ENCODE peak calls at places on chromosomes 1 and 21, in six cellular contexts. One of them, this sample, is unnamed.

GRCh38 chr1:201480231-201481003 is 11.4 kb upstream of the PHLDA3 start:
- DNase-seq in RPMI7951: peak
- DNase-seq in activated CD8-positive, alpha-beta memory T cell treated with anti-CD3 and anti-CD28 coated beads, Interleukin-2, amount 50 U/mL, for 48 hours: peak
- DNase-seq in EH: peak
- DNase-seq in HuH-7: peak
- DNase-seq in stimulated activated naive B cell treated with anti-CD40 and anti-IgM and Interleukin-4, amounts not matched to agents 10 μg/mL and 1 μg/mL and 100 μg/mL, for 72 hours: peak
- DNase-seq in this sample: peak

GRCh38 chr1:2020310-2020655 is 1.1 kb downstream of the GABRD start:
- DNase-seq in RPMI7951: no peak
- DNase-seq in activated CD8-positive, alpha-beta memory T cell treated with anti-CD3 and anti-CD28 coated beads, Interleukin-2, amount 50 U/mL, for 48 hours: no peak
- DNase-seq in EH: no peak
- DNase-seq in HuH-7: no peak
- DNase-seq in stimulated activated naive B cell treated with anti-CD40 and anti-IgM and Interleukin-4, amounts not matched to agents 10 μg/mL and 1 μg/mL and 100 μg/mL, for 72 hours: no peak
- DNase-seq in this sample: no peak

GRCh38 chr21:15031790-15032357 is 32.9 kb downstream of the NRIP1 start:
- DNase-seq in RPMI7951: no peak
- DNase-seq in activated CD8-positive, alpha-beta memory T cell treated with anti-CD3 and anti-CD28 coated beads, Interleukin-2, amount 50 U/mL, for 48 hours: no peak
- DNase-seq in EH: peak
- DNase-seq in HuH-7: no peak
- DNase-seq in stimulated activated naive B cell treated with anti-CD40 and anti-IgM and Interleukin-4, amounts not matched to agents 10 μg/mL and 1 μg/mL and 100 μg/mL, for 72 hours: no peak
- DNase-seq in this sample: no peak

GRCh38 chr1:26696645-26697440 is 1.0 kb downstream of the ARID1A start:
- DNase-seq in RPMI7951: no peak
- DNase-seq in activated CD8-positive, alpha-beta memory T cell treated with anti-CD3 and anti-CD28 coated beads, Interleukin-2, amount 50 U/mL, for 48 hours: peak
- DNase-seq in EH: peak
- DNase-seq in HuH-7: no peak
- DNase-seq in stimulated activated naive B cell treated with anti-CD40 and anti-IgM and Interleukin-4, amounts not matched to agents 10 μg/mL and 1 μg/mL and 100 μg/mL, for 72 hours: peak
- DNase-seq in this sample: no peak

GRCh38 chr1:110361856-110362255 is 22.7 kb downstream of the RBM15 start:
- DNase-seq in RPMI7951: no peak
- DNase-seq in activated CD8-positive, alpha-beta memory T cell treated with anti-CD3 and anti-CD28 coated beads, Interleukin-2, amount 50 U/mL, for 48 hours: no peak
- DNase-seq in EH: no peak
- DNase-seq in HuH-7: no peak
- DNase-seq in stimulated activated naive B cell treated with anti-CD40 and anti-IgM and Interleukin-4, amounts not matched to agents 10 μg/mL and 1 μg/mL and 100 μg/mL, for 72 hours: no peak
- DNase-seq in this sample: no peak

GRCh38 chr1:201255470-201256362 is 27.6 kb upstream of the PKP1 start:
- DNase-seq in RPMI7951: no peak
- DNase-seq in activated CD8-positive, alpha-beta memory T cell treated with anti-CD3 and anti-CD28 coated beads, Interleukin-2, amount 50 U/mL, for 48 hours: peak
- DNase-seq in EH: no peak
- DNase-seq in HuH-7: no peak
- DNase-seq in stimulated activated naive B cell treated with anti-CD40 and anti-IgM and Interleukin-4, amounts not matched to agents 10 μg/mL and 1 μg/mL and 100 μg/mL, for 72 hours: no peak
- DNase-seq in this sample: no peak

GRCh38 chr1:156081174-156082110 is 823 bp downstream of the MEX3A start:
- DNase-seq in RPMI7951: no peak
- DNase-seq in activated CD8-positive, alpha-beta memory T cell treated with anti-CD3 and anti-CD28 coated beads, Interleukin-2, amount 50 U/mL, for 48 hours: no peak
- DNase-seq in EH: peak
- DNase-seq in HuH-7: no peak
- DNase-seq in stimulated activated naive B cell treated with anti-CD40 and anti-IgM and Interleukin-4, amounts not matched to agents 10 μg/mL and 1 μg/mL and 100 μg/mL, for 72 hours: no peak
- DNase-seq in this sample: peak

GRCh38 chr1:89873757-89874156 is 52.9 kb downstream of the LRRC8D start:
- DNase-seq in RPMI7951: peak
- DNase-seq in activated CD8-positive, alpha-beta memory T cell treated with anti-CD3 and anti-CD28 coated beads, Interleukin-2, amount 50 U/mL, for 48 hours: no peak
- DNase-seq in EH: peak
- DNase-seq in HuH-7: no peak
- DNase-seq in stimulated activated naive B cell treated with anti-CD40 and anti-IgM and Interleukin-4, amounts not matched to agents 10 μg/mL and 1 μg/mL and 100 μg/mL, for 72 hours: no peak
- DNase-seq in this sample: no peak

GRCh38 chr1:4965346-4965726 is 310.9 kb downstream of the AJAP1 start:
- DNase-seq in RPMI7951: no peak
- DNase-seq in activated CD8-positive, alpha-beta memory T cell treated with anti-CD3 and anti-CD28 coated beads, Interleukin-2, amount 50 U/mL, for 48 hours: no peak
- DNase-seq in EH: no peak
- DNase-seq in HuH-7: no peak
- DNase-seq in stimulated activated naive B cell treated with anti-CD40 and anti-IgM and Interleukin-4, amounts not matched to agents 10 μg/mL and 1 μg/mL and 100 μg/mL, for 72 hours: no peak
- DNase-seq in this sample: peak

GRCh38 chr1:31633117-31633516 is 11.6 kb downstream of the PEF1 start:
- DNase-seq in RPMI7951: no peak
- DNase-seq in activated CD8-positive, alpha-beta memory T cell treated with anti-CD3 and anti-CD28 coated beads, Interleukin-2, amount 50 U/mL, for 48 hours: no peak
- DNase-seq in EH: peak
- DNase-seq in HuH-7: peak
- DNase-seq in stimulated activated naive B cell treated with anti-CD40 and anti-IgM and Interleukin-4, amounts not matched to agents 10 μg/mL and 1 μg/mL and 100 μg/mL, for 72 hours: no peak
- DNase-seq in this sample: peak

GRCh38 chr1:196002906-196003305 is 605.3 kb downstream of the KCNT2 start:
- DNase-seq in RPMI7951: no peak
- DNase-seq in activated CD8-positive, alpha-beta memory T cell treated with anti-CD3 and anti-CD28 coated beads, Interleukin-2, amount 50 U/mL, for 48 hours: no peak
- DNase-seq in EH: peak
- DNase-seq in HuH-7: no peak
- DNase-seq in stimulated activated naive B cell treated with anti-CD40 and anti-IgM and Interleukin-4, amounts not matched to agents 10 μg/mL and 1 μg/mL and 100 μg/mL, for 72 hours: no peak
- DNase-seq in this sample: no peak

GRCh38 chr1:93042134-93042821 is 36.8 kb upstream of the MTF2 start:
- DNase-seq in RPMI7951: peak
- DNase-seq in activated CD8-positive, alpha-beta memory T cell treated with anti-CD3 and anti-CD28 coated beads, Interleukin-2, amount 50 U/mL, for 48 hours: no peak
- DNase-seq in EH: peak
- DNase-seq in HuH-7: no peak
- DNase-seq in stimulated activated naive B cell treated with anti-CD40 and anti-IgM and Interleukin-4, amounts not matched to agents 10 μg/mL and 1 μg/mL and 100 μg/mL, for 72 hours: no peak
- DNase-seq in this sample: no peak

GRCh38 chr1:208569181-208569580 is 325.0 kb upstream of the PLXNA2 start:
- DNase-seq in RPMI7951: no peak
- DNase-seq in activated CD8-positive, alpha-beta memory T cell treated with anti-CD3 and anti-CD28 coated beads, Interleukin-2, amount 50 U/mL, for 48 hours: no peak
- DNase-seq in EH: no peak
- DNase-seq in HuH-7: no peak
- DNase-seq in stimulated activated naive B cell treated with anti-CD40 and anti-IgM and Interleukin-4, amounts not matched to agents 10 μg/mL and 1 μg/mL and 100 μg/mL, for 72 hours: no peak
- DNase-seq in this sample: no peak

GRCh38 chr1:23449918-23450317 is 25.4 kb upstream of the TCEA3 start:
- DNase-seq in RPMI7951: no peak
- DNase-seq in activated CD8-positive, alpha-beta memory T cell treated with anti-CD3 and anti-CD28 coated beads, Interleukin-2, amount 50 U/mL, for 48 hours: no peak
- DNase-seq in EH: peak
- DNase-seq in HuH-7: no peak
- DNase-seq in stimulated activated naive B cell treated with anti-CD40 and anti-IgM and Interleukin-4, amounts not matched to agents 10 μg/mL and 1 μg/mL and 100 μg/mL, for 72 hours: no peak
- DNase-seq in this sample: no peak

GRCh38 chr1:244897476-244898254 is 33.3 kb upstream of the HNRNPU start:
- DNase-seq in RPMI7951: no peak
- DNase-seq in activated CD8-positive, alpha-beta memory T cell treated with anti-CD3 and anti-CD28 coated beads, Interleukin-2, amount 50 U/mL, for 48 hours: no peak
- DNase-seq in EH: no peak
- DNase-seq in HuH-7: no peak
- DNase-seq in stimulated activated naive B cell treated with anti-CD40 and anti-IgM and Interleukin-4, amounts not matched to agents 10 μg/mL and 1 μg/mL and 100 μg/mL, for 72 hours: no peak
- DNase-seq in this sample: no peak

GRCh38 chr1:27001570-27002360 is 8.3 kb downstream of the TRNP1 start:
- DNase-seq in RPMI7951: peak
- DNase-seq in activated CD8-positive, alpha-beta memory T cell treated with anti-CD3 and anti-CD28 coated beads, Interleukin-2, amount 50 U/mL, for 48 hours: no peak
- DNase-seq in EH: peak
- DNase-seq in HuH-7: no peak
- DNase-seq in stimulated activated naive B cell treated with anti-CD40 and anti-IgM and Interleukin-4, amounts not matched to agents 10 μg/mL and 1 μg/mL and 100 μg/mL, for 72 hours: peak
- DNase-seq in this sample: no peak

GRCh38 chr1:18320051-18320450 is 160.7 kb upstream of the KLHDC7A start:
- DNase-seq in RPMI7951: no peak
- DNase-seq in activated CD8-positive, alpha-beta memory T cell treated with anti-CD3 and anti-CD28 coated beads, Interleukin-2, amount 50 U/mL, for 48 hours: no peak
- DNase-seq in EH: no peak
- DNase-seq in HuH-7: no peak
- DNase-seq in stimulated activated naive B cell treated with anti-CD40 and anti-IgM and Interleukin-4, amounts not matched to agents 10 μg/mL and 1 μg/mL and 100 μg/mL, for 72 hours: no peak
- DNase-seq in this sample: no peak

GRCh38 chr1:111052246-111052645 is 87.6 kb downstream of the DRAM2 start:
- DNase-seq in RPMI7951: no peak
- DNase-seq in activated CD8-positive, alpha-beta memory T cell treated with anti-CD3 and anti-CD28 coated beads, Interleukin-2, amount 50 U/mL, for 48 hours: no peak
- DNase-seq in EH: peak
- DNase-seq in HuH-7: no peak
- DNase-seq in stimulated activated naive B cell treated with anti-CD40 and anti-IgM and Interleukin-4, amounts not matched to agents 10 μg/mL and 1 μg/mL and 100 μg/mL, for 72 hours: no peak
- DNase-seq in this sample: no peak

GRCh38 chr1:34286547-34286946 is 109.8 kb downstream of the C1orf94 start:
- DNase-seq in RPMI7951: no peak
- DNase-seq in activated CD8-positive, alpha-beta memory T cell treated with anti-CD3 and anti-CD28 coated beads, Interleukin-2, amount 50 U/mL, for 48 hours: no peak
- DNase-seq in EH: no peak
- DNase-seq in HuH-7: no peak
- DNase-seq in stimulated activated naive B cell treated with anti-CD40 and anti-IgM and Interleukin-4, amounts not matched to agents 10 μg/mL and 1 μg/mL and 100 μg/mL, for 72 hours: no peak
- DNase-seq in this sample: no peak

GRCh38 chr21:18155508-18156193 is 89.0 kb upstream of the CHODL start:
- DNase-seq in RPMI7951: peak
- DNase-seq in activated CD8-positive, alpha-beta memory T cell treated with anti-CD3 and anti-CD28 coated beads, Interleukin-2, amount 50 U/mL, for 48 hours: no peak
- DNase-seq in EH: no peak
- DNase-seq in HuH-7: no peak
- DNase-seq in stimulated activated naive B cell treated with anti-CD40 and anti-IgM and Interleukin-4, amounts not matched to agents 10 μg/mL and 1 μg/mL and 100 μg/mL, for 72 hours: no peak
- DNase-seq in this sample: peak

GRCh38 chr1:95197616-95198252 is 36.3 kb upstream of the RWDD3 start:
- DNase-seq in RPMI7951: peak
- DNase-seq in activated CD8-positive, alpha-beta memory T cell treated with anti-CD3 and anti-CD28 coated beads, Interleukin-2, amount 50 U/mL, for 48 hours: no peak
- DNase-seq in EH: peak
- DNase-seq in HuH-7: no peak
- DNase-seq in stimulated activated naive B cell treated with anti-CD40 and anti-IgM and Interleukin-4, amounts not matched to agents 10 μg/mL and 1 μg/mL and 100 μg/mL, for 72 hours: no peak
- DNase-seq in this sample: no peak

GRCh38 chr1:21346304-21347071 is 56.2 kb upstream of the ECE1 start:
- DNase-seq in RPMI7951: no peak
- DNase-seq in activated CD8-positive, alpha-beta memory T cell treated with anti-CD3 and anti-CD28 coated beads, Interleukin-2, amount 50 U/mL, for 48 hours: no peak
- DNase-seq in EH: no peak
- DNase-seq in HuH-7: no peak
- DNase-seq in stimulated activated naive B cell treated with anti-CD40 and anti-IgM and Interleukin-4, amounts not matched to agents 10 μg/mL and 1 μg/mL and 100 μg/mL, for 72 hours: no peak
- DNase-seq in this sample: no peak

GRCh38 chr1:110927484-110928075 is 36.1 kb downstream of the LRIF1 start:
- DNase-seq in RPMI7951: peak
- DNase-seq in activated CD8-positive, alpha-beta memory T cell treated with anti-CD3 and anti-CD28 coated beads, Interleukin-2, amount 50 U/mL, for 48 hours: no peak
- DNase-seq in EH: peak
- DNase-seq in HuH-7: no peak
- DNase-seq in stimulated activated naive B cell treated with anti-CD40 and anti-IgM and Interleukin-4, amounts not matched to agents 10 μg/mL and 1 μg/mL and 100 μg/mL, for 72 hours: no peak
- DNase-seq in this sample: peak

GRCh38 chr1:40049745-40050144 is 9.2 kb downstream of the CAP1 start:
- DNase-seq in RPMI7951: no peak
- DNase-seq in activated CD8-positive, alpha-beta memory T cell treated with anti-CD3 and anti-CD28 coated beads, Interleukin-2, amount 50 U/mL, for 48 hours: no peak
- DNase-seq in EH: peak
- DNase-seq in HuH-7: no peak
- DNase-seq in stimulated activated naive B cell treated with anti-CD40 and anti-IgM and Interleukin-4, amounts not matched to agents 10 μg/mL and 1 μg/mL and 100 μg/mL, for 72 hours: no peak
- DNase-seq in this sample: no peak

GRCh38 chr1:79896136-79896535 is 889.6 kb upstream of the ADGRL4 start:
- DNase-seq in RPMI7951: no peak
- DNase-seq in activated CD8-positive, alpha-beta memory T cell treated with anti-CD3 and anti-CD28 coated beads, Interleukin-2, amount 50 U/mL, for 48 hours: no peak
- DNase-seq in EH: no peak
- DNase-seq in HuH-7: no peak
- DNase-seq in stimulated activated naive B cell treated with anti-CD40 and anti-IgM and Interleukin-4, amounts not matched to agents 10 μg/mL and 1 μg/mL and 100 μg/mL, for 72 hours: no peak
- DNase-seq in this sample: no peak

GRCh38 chr1:53321366-53321765 is 6.5 kb downstream of the LRP8 start:
- DNase-seq in RPMI7951: no peak
- DNase-seq in activated CD8-positive, alpha-beta memory T cell treated with anti-CD3 and anti-CD28 coated beads, Interleukin-2, amount 50 U/mL, for 48 hours: no peak
- DNase-seq in EH: no peak
- DNase-seq in HuH-7: peak
- DNase-seq in stimulated activated naive B cell treated with anti-CD40 and anti-IgM and Interleukin-4, amounts not matched to agents 10 μg/mL and 1 μg/mL and 100 μg/mL, for 72 hours: no peak
- DNase-seq in this sample: peak

GRCh38 chr1:207076181-207076949 is 12.3 kb upstream of the C4BPB start:
- DNase-seq in RPMI7951: no peak
- DNase-seq in activated CD8-positive, alpha-beta memory T cell treated with anti-CD3 and anti-CD28 coated beads, Interleukin-2, amount 50 U/mL, for 48 hours: no peak
- DNase-seq in EH: peak
- DNase-seq in HuH-7: no peak
- DNase-seq in stimulated activated naive B cell treated with anti-CD40 and anti-IgM and Interleukin-4, amounts not matched to agents 10 μg/mL and 1 μg/mL and 100 μg/mL, for 72 hours: no peak
- DNase-seq in this sample: no peak

GRCh38 chr1:7554343-7555270 is 216.5 kb upstream of the VAMP3 start:
- DNase-seq in RPMI7951: peak
- DNase-seq in activated CD8-positive, alpha-beta memory T cell treated with anti-CD3 and anti-CD28 coated beads, Interleukin-2, amount 50 U/mL, for 48 hours: no peak
- DNase-seq in EH: no peak
- DNase-seq in HuH-7: no peak
- DNase-seq in stimulated activated naive B cell treated with anti-CD40 and anti-IgM and Interleukin-4, amounts not matched to agents 10 μg/mL and 1 μg/mL and 100 μg/mL, for 72 hours: no peak
- DNase-seq in this sample: no peak

GRCh38 chr1:33327587-33328325 is 6.9 kb upstream of the A3GALT2 start:
- DNase-seq in RPMI7951: peak
- DNase-seq in activated CD8-positive, alpha-beta memory T cell treated with anti-CD3 and anti-CD28 coated beads, Interleukin-2, amount 50 U/mL, for 48 hours: no peak
- DNase-seq in EH: peak
- DNase-seq in HuH-7: no peak
- DNase-seq in stimulated activated naive B cell treated with anti-CD40 and anti-IgM and Interleukin-4, amounts not matched to agents 10 μg/mL and 1 μg/mL and 100 μg/mL, for 72 hours: no peak
- DNase-seq in this sample: no peak

GRCh38 chr1:147556643-147557042 is 15.3 kb downstream of the BCL9 start:
- DNase-seq in RPMI7951: no peak
- DNase-seq in activated CD8-positive, alpha-beta memory T cell treated with anti-CD3 and anti-CD28 coated beads, Interleukin-2, amount 50 U/mL, for 48 hours: no peak
- DNase-seq in EH: no peak
- DNase-seq in HuH-7: no peak
- DNase-seq in stimulated activated naive B cell treated with anti-CD40 and anti-IgM and Interleukin-4, amounts not matched to agents 10 μg/mL and 1 μg/mL and 100 μg/mL, for 72 hours: no peak
- DNase-seq in this sample: no peak

GRCh38 chr1:248855580-248855979 is 3.3 kb downstream of the ZNF692 start:
- DNase-seq in RPMI7951: no peak
- DNase-seq in activated CD8-positive, alpha-beta memory T cell treated with anti-CD3 and anti-CD28 coated beads, Interleukin-2, amount 50 U/mL, for 48 hours: no peak
- DNase-seq in EH: no peak
- DNase-seq in HuH-7: no peak
- DNase-seq in stimulated activated naive B cell treated with anti-CD40 and anti-IgM and Interleukin-4, amounts not matched to agents 10 μg/mL and 1 μg/mL and 100 μg/mL, for 72 hours: no peak
- DNase-seq in this sample: no peak

GRCh38 chr1:211967704-211968103 is 67.7 kb downstream of the INTS7 start:
- DNase-seq in RPMI7951: no peak
- DNase-seq in activated CD8-positive, alpha-beta memory T cell treated with anti-CD3 and anti-CD28 coated beads, Interleukin-2, amount 50 U/mL, for 48 hours: no peak
- DNase-seq in EH: no peak
- DNase-seq in HuH-7: no peak
- DNase-seq in stimulated activated naive B cell treated with anti-CD40 and anti-IgM and Interleukin-4, amounts not matched to agents 10 μg/mL and 1 μg/mL and 100 μg/mL, for 72 hours: no peak
- DNase-seq in this sample: no peak

GRCh38 chr21:43361493-43362296 is 65.2 kb downstream of the SIK1 start:
- DNase-seq in RPMI7951: peak
- DNase-seq in activated CD8-positive, alpha-beta memory T cell treated with anti-CD3 and anti-CD28 coated beads, Interleukin-2, amount 50 U/mL, for 48 hours: peak
- DNase-seq in EH: peak
- DNase-seq in HuH-7: no peak
- DNase-seq in stimulated activated naive B cell treated with anti-CD40 and anti-IgM and Interleukin-4, amounts not matched to agents 10 μg/mL and 1 μg/mL and 100 μg/mL, for 72 hours: no peak
- DNase-seq in this sample: peak

GRCh38 chr1:179921472-179921871 is 33.1 kb upstream of the CEP350 start:
- DNase-seq in RPMI7951: peak
- DNase-seq in activated CD8-positive, alpha-beta memory T cell treated with anti-CD3 and anti-CD28 coated beads, Interleukin-2, amount 50 U/mL, for 48 hours: no peak
- DNase-seq in EH: no peak
- DNase-seq in HuH-7: no peak
- DNase-seq in stimulated activated naive B cell treated with anti-CD40 and anti-IgM and Interleukin-4, amounts not matched to agents 10 μg/mL and 1 μg/mL and 100 μg/mL, for 72 hours: no peak
- DNase-seq in this sample: peak

GRCh38 chr1:15137807-15138206 is 15.7 kb upstream of the TMEM51 start:
- DNase-seq in RPMI7951: peak
- DNase-seq in activated CD8-positive, alpha-beta memory T cell treated with anti-CD3 and anti-CD28 coated beads, Interleukin-2, amount 50 U/mL, for 48 hours: no peak
- DNase-seq in EH: no peak
- DNase-seq in HuH-7: no peak
- DNase-seq in stimulated activated naive B cell treated with anti-CD40 and anti-IgM and Interleukin-4, amounts not matched to agents 10 μg/mL and 1 μg/mL and 100 μg/mL, for 72 hours: no peak
- DNase-seq in this sample: no peak

GRCh38 chr1:21904725-21905520 is 32.2 kb downstream of the HSPG2 start:
- DNase-seq in RPMI7951: peak
- DNase-seq in activated CD8-positive, alpha-beta memory T cell treated with anti-CD3 and anti-CD28 coated beads, Interleukin-2, amount 50 U/mL, for 48 hours: peak
- DNase-seq in EH: peak
- DNase-seq in HuH-7: no peak
- DNase-seq in stimulated activated naive B cell treated with anti-CD40 and anti-IgM and Interleukin-4, amounts not matched to agents 10 μg/mL and 1 μg/mL and 100 μg/mL, for 72 hours: no peak
- DNase-seq in this sample: no peak

GRCh38 chr21:39003982-39004775 is 179.1 kb downstream of the PSMG1 start:
- DNase-seq in RPMI7951: peak
- DNase-seq in activated CD8-positive, alpha-beta memory T cell treated with anti-CD3 and anti-CD28 coated beads, Interleukin-2, amount 50 U/mL, for 48 hours: no peak
- DNase-seq in EH: peak
- DNase-seq in HuH-7: no peak
- DNase-seq in stimulated activated naive B cell treated with anti-CD40 and anti-IgM and Interleukin-4, amounts not matched to agents 10 μg/mL and 1 μg/mL and 100 μg/mL, for 72 hours: no peak
- DNase-seq in this sample: no peak

This sample was measured in ELF-1.